ENCODE peak calls at places on chromosome 16, in five cellular contexts. Q is activated naive CD8-positive, alpha-beta T cell treated with anti-CD3 and anti-CD28 coated beads, Interleukin-2, amount 50 U/mL, for 24 hours; B is germinal center; P is HFFc6; V is hepatic stellate cell. H is an unnamed sample.

GRCh38 chr16:4517812-4518211 is 20.8 kb downstream of the CDIP1 start:
- DNase-seq in Q (no peak), V (no peak), P (no peak), B (no peak), H (peak; percentile 27)

GRCh38 chr16:89422905-89423630 is 67.3 kb downstream of the ANKRD11 start:
- DNase-seq in V (peak; percentile 73), P (peak; percentile 54), Q (peak; percentile 78), B (no peak), H (peak; percentile 82)

GRCh38 chr16:50282010-50282538 is 15.7 kb downstream of the ADCY7 start:
- DNase-seq in V (no peak), B (peak; percentile 86), Q (peak; percentile 65), P (no peak), H (peak; percentile 68)

GRCh38 chr16:52376677-52377300 is 170.2 kb downstream of the TOX3 start:
- DNase-seq in P (no peak), V (no peak), B (no peak), Q (no peak), H (no peak)

GRCh38 chr16:629289-630023 is 1.3 kb upstream of the WFIKKN1 start:
- DNase-seq in V (no peak), P (no peak), B (no peak), Q (no peak), H (no peak)

GRCh38 chr16:2468142-2468724 is 2.9 kb upstream of the NTN3 start:
- DNase-seq in P (no peak), V (peak; percentile 53), B (no peak), Q (peak; percentile 34), H (peak; percentile 40)

GRCh38 chr16:85192233-85192632 is 80.0 kb upstream of the CIBAR2 start:
- DNase-seq in V (no peak), Q (no peak), P (no peak), B (no peak), H (no peak)

GRCh38 chr16:14309001-14309886 is 238.1 kb downstream of the MRTFB start:
- DNase-seq in P (peak; percentile 67), B (peak; percentile 58), Q (no peak), V (no peak), H (peak; percentile 38)

GRCh38 chr16:84593825-84594724 is 23.8 kb downstream of the COTL1 start:
- DNase-seq in P (no peak), V (no peak), B (peak; percentile 87), Q (peak; percentile 76), H (peak; percentile 77)

GRCh38 chr16:9139965-9140364 is 48.5 kb downstream of the HAPSTR1 start:
- DNase-seq in Q (no peak), V (no peak), B (no peak), P (no peak), H (no peak)

GRCh38 chr16:4515611-4516233 is 22.9 kb downstream of the CDIP1 start:
- DNase-seq in V (no peak), Q (no peak), B (no peak), P (no peak), H (no peak)

GRCh38 chr16:58614212-58614611 is 15.4 kb downstream of the CNOT1 start:
- DNase-seq in P (no peak), B (no peak), V (no peak), Q (no peak), H (no peak)

GRCh38 chr16:82344157-82344556 is 174.1 kb upstream of the MPHOSPH6 start:
- DNase-seq in B (no peak), Q (no peak), P (no peak), V (no peak), H (no peak)

GRCh38 chr16:84368327-84368996 is at the start of gene ATP2C2:
- DNase-seq in Q (no peak), P (no peak), V (no peak), B (no peak), H (no peak)

GRCh38 chr16:53707671-53708070 is 3.7 kb downstream of the FTO start:
- DNase-seq in B (no peak), P (no peak), Q (no peak), V (no peak), H (no peak)

GRCh38 chr16:4388275-4389021 is 16.8 kb downstream of the VASN start:
- DNase-seq in P (peak; percentile 48), B (no peak), V (peak; percentile 96), Q (no peak), H (no peak)

GRCh38 chr16:4053663-4054479 is 62.4 kb downstream of the ADCY9 start:
- DNase-seq in Q (no peak), P (peak; percentile 90), V (peak; percentile 75), B (no peak), H (no peak)

GRCh38 chr16:24990803-24991202 is 24.4 kb downstream of the ARHGAP17 start:
- DNase-seq in Q (no peak), P (no peak), B (no peak), V (no peak), H (no peak)

GRCh38 chr16:58345574-58346354 is 46.5 kb upstream of the GINS3 start:
- DNase-seq in B (no peak), Q (no peak), V (no peak), P (no peak), H (no peak)

GRCh38 chr16:5054876-5055865 is 10.6 kb downstream of the C16orf89 start:
- DNase-seq in B (no peak), V (no peak), Q (no peak), P (no peak), H (no peak)

GRCh38 chr16:87847785-87848675 is 21.3 kb downstream of the SLC7A5 start:
- DNase-seq in V (no peak), P (no peak), Q (no peak), B (no peak), H (no peak)

GRCh38 chr16:8644151-8644512 is 22.6 kb downstream of the METTL22 start:
- DNase-seq in Q (no peak), B (no peak), V (no peak), P (no peak), H (no peak)

GRCh38 chr16:46658925-46659324 is 30.1 kb downstream of the VPS35 start:
- DNase-seq in Q (peak; percentile 33), B (peak; percentile 36), P (no peak), V (no peak), H (peak; percentile 38)

GRCh38 chr16:69371564-69371963 is 14.2 kb downstream of the TERF2 start:
- DNase-seq in P (no peak), B (peak; percentile 47), V (no peak), Q (no peak), H (no peak)

GRCh38 chr16:72467157-72467759 is 295.3 kb upstream of the PMFBP1 start:
- DNase-seq in Q (no peak), P (peak; percentile 46), B (no peak), V (peak; percentile 11), H (no peak)

GRCh38 chr16:69286941-69287713 is 24.0 kb upstream of the VPS4A start:
- DNase-seq in B (peak; percentile 30), Q (peak; percentile 35), P (peak; percentile 61), V (peak; percentile 22), H (peak; percentile 26)

GRCh38 chr16:30417447-30418349 is 10.3 kb downstream of the ZNF771 start:
- DNase-seq in V (peak; percentile 82), B (peak; percentile 90), P (peak; percentile 71), Q (peak; percentile 88), H (peak; percentile 88)

GRCh38 chr16:49352923-49353322 is 20.7 kb upstream of the C16orf78 start:
- DNase-seq in B (peak; percentile 41), V (peak; percentile 24), P (no peak), Q (no peak), H (no peak)

H was measured in stimulated activated naive CD8-positive, alpha-beta T cell treated with anti-CD3 and anti-CD28 coated beads, Interleukin-15, Interleukin-2, amounts not matched to agents 100 U/mL and 50 U/mL, for 24 hours.